ENCODE peak calls at places on chromosomes 4 and X, in nine cellular contexts. S is nephron progenitor cell; X is progenitor cell of endocrine pancreas; M is Calu3; P is 8988T; Y is activated naive CD4-positive, alpha-beta T cell treated with anti-CD3 and anti-CD28 coated beads, Interleukin-2, amount 50 U/mL, for 16 hours; U is AG10803; Z is T-helper 2 cell; C is psoas muscle. V is an unnamed sample.

GRCh38 chr4:55475394-55476243 is 71.1 kb downstream of the CLOCK start:
- DNase-seq in S (no peak), X (no peak), M (no peak), P (no peak), Y (no peak), U (peak), Z (no peak), C (no peak), V (no peak)

GRCh38 chr4:85701881-85702321 is 227.0 kb downstream of the ARHGAP24 start:
- DNase-seq in S (no peak), X (no peak), M (no peak), P (no peak), Y (no peak), U (peak), Z (no peak), C (no peak), V (no peak)

GRCh38 chr4:186537843-186538521 is 17.4 kb downstream of the MTNR1A start:
- DNase-seq in S (no peak), X (no peak), M (no peak), P (no peak), Y (no peak), U (no peak), Z (no peak), C (no peak), V (no peak)

GRCh38 chrX:154546354-154547244 is at the start of gene G6PD:
- DNase-seq in S (peak), X (peak), M (peak), P (peak), Y (peak), U (peak), Z (peak), C (peak), V (peak)

GRCh38 chrX:16479206-16479869 is 170.6 kb upstream of the S100G start:
- DNase-seq in S (no peak), X (no peak), M (no peak), P (no peak), Y (no peak), U (peak), Z (no peak), C (no peak), V (no peak)

GRCh38 chrX:53263597-53264094 is 17.7 kb downstream of the IQSEC2 start:
- DNase-seq in S (no peak), X (no peak), M (peak), P (no peak), Y (no peak), U (peak), Z (no peak), C (no peak), V (no peak)

GRCh38 chrX:100731441-100732281 is at the start of gene SYTL4:
- DNase-seq in S (peak), X (peak), M (peak), P (peak), Y (no peak), U (no peak), Z (no peak), C (peak), V (peak)

GRCh38 chrX:10217218-10217617 is 60.4 kb downstream of the CLCN4 start:
- DNase-seq in S (no peak), X (no peak), M (no peak), P (no peak), Y (no peak), U (no peak), Z (no peak), C (no peak), V (peak)

GRCh38 chrX:254630-255215 is 26.5 kb upstream of the PLCXD1 start:
- DNase-seq in S (no peak), X (no peak), M (no peak), P (no peak), Y (no peak), U (no peak), Z (no peak), C (no peak), V (no peak)

GRCh38 chrX:7746861-7747260 is 96.1 kb upstream of the VCX start:
- DNase-seq in S (no peak), X (no peak), M (no peak), P (no peak), Y (no peak), U (peak), Z (no peak), C (no peak), V (no peak)

GRCh38 chrX:69238153-69238959 is 73.1 kb upstream of the PJA1 start:
- DNase-seq in S (no peak), X (no peak), M (no peak), P (no peak), Y (no peak), U (peak), Z (no peak), C (no peak), V (no peak)

GRCh38 chr4:25486171-25486570 is 109.1 kb downstream of the ANAPC4 start:
- DNase-seq in S (no peak), X (no peak), M (no peak), P (no peak), Y (no peak), U (no peak), Z (no peak), C (no peak), V (no peak)

V was measured in Caco-2.